ENCODE peak calls at places on chromosomes 12 and 14, in six cellular contexts. T is naive thymus-derived CD8-positive, alpha-beta T cell; R is GM03348; Z is DMS153; H is HFF-Myc; I is NCI-H1092. V is an unnamed sample.

GRCh38 chr14:70097576-70098256 is 91.0 kb downstream of the SLC8A3 start:
- DNase-seq in T (no peak), R (no peak), H (no peak), I (peak), Z (peak), V (peak)

GRCh38 chr12:12563529-12563928 is 866 bp upstream of the DUSP16 start:
- DNase-seq in R (no peak), Z (peak), I (no peak), T (no peak), H (no peak), V (no peak)

GRCh38 chr14:82067221-82067620 is 533.6 kb upstream of the SEL1L start:
- DNase-seq in Z (peak), T (no peak), I (peak), R (no peak), H (no peak), V (peak)

GRCh38 chr14:80395031-80395430 is 183.7 kb upstream of the DIO2 start:
- DNase-seq in I (no peak), T (no peak), Z (no peak), R (peak), H (no peak), V (no peak)

GRCh38 chr12:41521872-41522379 is 333.8 kb downstream of the PDZRN4 start:
- DNase-seq in H (peak), I (no peak), R (peak), Z (peak), T (no peak), V (no peak)

GRCh38 chr12:49055978-49056754 is 4.4 kb downstream of the KMT2D start:
- DNase-seq in Z (peak), R (peak), I (no peak), T (peak), H (peak), V (no peak)

GRCh38 chr12:2265461-2266167 is 212.8 kb downstream of the CACNA1C start:
- DNase-seq in I (no peak), R (peak), Z (no peak), H (no peak), T (no peak), V (no peak)

GRCh38 chr14:95500772-95501401 is 15.6 kb downstream of the SYNE3 start:
- DNase-seq in T (no peak), I (no peak), R (peak), Z (no peak), H (peak), V (no peak)

GRCh38 chr12:1750300-1750699 is 59.4 kb downstream of the ADIPOR2 start:
- DNase-seq in R (no peak), T (no peak), I (no peak), Z (no peak), H (no peak), V (no peak)

GRCh38 chr12:63766498-63766897 is 13.2 kb upstream of the RXYLT1 start:
- DNase-seq in H (no peak), R (no peak), T (no peak), I (no peak), Z (no peak), V (no peak)

GRCh38 chr14:104752338-104752734 is 611 bp upstream of the SIVA1 start:
- DNase-seq in T (no peak), Z (no peak), H (no peak), I (no peak), R (no peak), V (no peak)

GRCh38 chr14:105468621-105469241 is 5.9 kb upstream of the CRIP2 start:
- DNase-seq in H (no peak), T (no peak), Z (no peak), I (no peak), R (no peak), V (no peak)

GRCh38 chr12:41277019-41277770 is 89.1 kb downstream of the PDZRN4 start:
- DNase-seq in H (peak), I (peak), Z (peak), T (no peak), R (peak), V (peak)

GRCh38 chr14:51395361-51395849 is 155.4 kb downstream of the TMX1 start:
- DNase-seq in H (peak), I (no peak), T (no peak), R (peak), Z (peak), V (no peak)

GRCh38 chr12:24960222-24960855 is 11.4 kb upstream of the BCAT1 start:
- DNase-seq in T (peak), H (no peak), R (peak), Z (no peak), I (no peak), V (no peak)

GRCh38 chr12:31759621-31760459 is 31.0 kb upstream of the AMN1 start:
- DNase-seq in T (no peak), Z (no peak), H (no peak), R (no peak), I (no peak), V (no peak)

GRCh38 chr12:123986374-123986920 is 13.4 kb downstream of the ZNF664 start:
- DNase-seq in Z (no peak), H (no peak), T (no peak), I (no peak), R (no peak), V (no peak)

GRCh38 chr12:12909228-12909994 is 18.0 kb downstream of the GPRC5A start:
- DNase-seq in I (no peak), H (no peak), T (no peak), Z (no peak), R (no peak), V (no peak)

GRCh38 chr14:58282925-58283593 is 15.3 kb upstream of the ARID4A start:
- DNase-seq in T (no peak), Z (no peak), R (no peak), H (no peak), I (no peak), V (no peak)

GRCh38 chr14:99568567-99569560 is 35.1 kb downstream of the CCDC85C start:
- DNase-seq in R (no peak), Z (peak), H (no peak), T (no peak), I (no peak), V (peak)

V was measured in NCI-H187.